ENCODE peak calls at places on chromosomes 7 and 10, in eight cellular contexts. I is WTC11; S is HepG2; Q is CD4-positive, alpha-beta T cell; Y is mucosa of descending colon; L is AG09319; F is HL-60; Z is psoas muscle. A is an unnamed sample.

GRCh38 chr7:2172311-2173183 is 60.2 kb downstream of the MAD1L1 start:
- DNase-seq in I (no peak), S (peak; percentile 76), Q (no peak), Y (no peak), L (peak; percentile 76), F (no peak), Z (no peak), A (no peak)

GRCh38 chr10:127886371-127887051 is 6.2 kb downstream of the CLRN3 start:
- DNase-seq in I (no peak), S (no peak), Q (no peak), Y (no peak), L (no peak), F (no peak), Z (no peak), A (no peak)

GRCh38 chr7:108201766-108202165 is 71.6 kb upstream of the LAMB4 start:
- DNase-seq in I (no peak), S (no peak), Q (no peak), Y (no peak), L (no peak), F (no peak), Z (no peak), A (no peak)

GRCh38 chr10:33521062-33521461 is 186.6 kb upstream of the NRP1 start:
- DNase-seq in I (no peak), S (no peak), Q (no peak), Y (no peak), L (no peak), F (no peak), Z (no peak), A (no peak)

GRCh38 chr7:26157520-26158105 is 5.6 kb downstream of the NFE2L3 start:
- DNase-seq in I (no peak), S (no peak), Q (no peak), Y (no peak), L (no peak), F (no peak), Z (no peak), A (no peak)

GRCh38 chr7:159126496-159127345 is 17.9 kb downstream of the VIPR2 start:
- DNase-seq in I (no peak), S (no peak), Q (no peak), Y (no peak), L (no peak), F (no peak), Z (no peak), A (no peak)

GRCh38 chr10:4241724-4242345 is 456.8 kb upstream of the KLF6 start:
- DNase-seq in I (no peak), S (no peak), Q (no peak), Y (no peak), L (peak; percentile 94), F (no peak), Z (no peak), A (peak; percentile 29)

GRCh38 chr10:91340613-91341362 is 69.4 kb upstream of the HECTD2 start:
- DNase-seq in I (no peak), S (no peak), Q (no peak), Y (no peak), L (peak; percentile 47), F (no peak), Z (peak; percentile 71), A (no peak)

GRCh38 chr10:124529661-124530214 is 68.1 kb downstream of the LHPP start:
- DNase-seq in I (no peak), S (no peak), Q (no peak), Y (no peak), L (no peak), F (no peak), Z (no peak), A (no peak)

GRCh38 chr10:44947356-44948152 is 12.0 kb upstream of the RASSF4 start:
- DNase-seq in I (no peak), S (no peak), Q (no peak), Y (no peak), L (no peak), F (peak; percentile 54), Z (no peak), A (peak; percentile 25)

GRCh38 chr7:21704362-21704761 is 161.5 kb downstream of the DNAH11 start:
- DNase-seq in I (no peak), S (no peak), Q (no peak), Y (no peak), L (no peak), F (no peak), Z (no peak), A (no peak)
- TF ChIP-seq CTCF in I (no peak), S (peak; percentile 33), Q (no peak), Y (no peak), L (no peak), F (no peak), Z (no peak), A (no peak)

DNA sequence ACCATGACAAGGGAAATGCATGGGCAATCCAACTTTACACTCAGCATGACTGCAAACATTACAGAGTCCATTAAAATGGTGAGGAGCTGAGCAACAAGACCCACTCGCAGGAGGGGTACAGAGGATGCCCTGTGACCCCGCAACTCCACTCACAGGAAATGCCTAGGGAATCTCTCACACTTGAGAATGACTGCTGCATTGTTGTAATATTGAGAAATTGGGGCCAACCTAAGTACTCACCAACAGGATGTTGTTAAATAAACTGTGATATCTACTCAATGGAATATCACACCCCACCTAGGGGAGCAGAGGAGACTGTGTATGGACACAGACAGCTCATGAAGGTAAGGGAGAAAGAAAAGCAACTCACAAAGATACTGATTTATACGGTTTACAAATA is 53.4 kb upstream of the CAMK2B start:
- DNase-seq in I (no peak), S (peak; percentile 75), Q (no peak), Y (no peak), L (peak; percentile 23), F (no peak), Z (no peak), A (peak; percentile 45)
- TF ChIP-seq CTCF in I (no peak), S (no peak), Q (no peak), Y (no peak), L (no peak), F (no peak), Z (no peak), A (no peak)

GRCh38 chr7:17971392-17971791 is 31.1 kb upstream of the SNX13 start:
- DNase-seq in I (no peak), S (no peak), Q (no peak), Y (no peak), L (no peak), F (no peak), Z (no peak), A (no peak)
- TF ChIP-seq CTCF in I (no peak), S (no peak), Q (no peak), Y (no peak), L (peak; percentile 16), F (no peak), Z (peak; percentile 12), A (peak; percentile 12)

GRCh38 chr7:47290867-47291266 is 291.0 kb downstream of the TNS3 start:
- DNase-seq in I (no peak), S (no peak), Q (no peak), Y (no peak), L (no peak), F (no peak), Z (no peak), A (no peak)
- TF ChIP-seq CTCF in I (no peak), S (no peak), Q (no peak), Y (no peak), L (no peak), F (no peak), Z (no peak), A (no peak)

GRCh38 chr10:69742928-69743602 is 58.6 kb upstream of the COL13A1 start:
- DNase-seq in I (peak; percentile 79), S (no peak), Q (no peak), Y (no peak), L (no peak), F (no peak), Z (no peak), A (peak; percentile 70)
- TF ChIP-seq CTCF in I (peak; percentile 28), S (peak; percentile 57), Q (no peak), Y (no peak), L (peak; percentile 61), F (peak; percentile 40), Z (no peak), A (peak; percentile 62)

GRCh38 chr10:71714055-71714454 is 5.5 kb downstream of the C10orf105 start:
- DNase-seq in I (no peak), S (no peak), Q (no peak), Y (no peak), L (no peak), F (no peak), Z (no peak), A (no peak)

GRCh38 chr10:71712572-71713134 is 6.9 kb downstream of the C10orf105 start:
- DNase-seq in I (no peak), S (no peak), Q (no peak), Y (no peak), L (no peak), F (peak; percentile 52), Z (no peak), A (no peak)

GRCh38 chr10:71712170-71712569 is 7.4 kb downstream of the C10orf105 start:
- DNase-seq in I (no peak), S (no peak), Q (no peak), Y (no peak), L (no peak), F (no peak), Z (no peak), A (no peak)

GRCh38 chr10:71714592-71714991 is 5.0 kb downstream of the C10orf105 start:
- DNase-seq in I (no peak), S (no peak), Q (no peak), Y (no peak), L (no peak), F (no peak), Z (no peak), A (no peak)

GRCh38 chr10:71713135-71714040 is 6.2 kb downstream of the C10orf105 start:
- DNase-seq in I (no peak), S (no peak), Q (no peak), Y (no peak), L (peak; percentile 83), F (peak; percentile 91), Z (peak; percentile 88), A (peak; percentile 44)
- TF ChIP-seq CTCF in I (no peak), S (no peak), Q (no peak), Y (no peak), L (peak; percentile 46), F (no peak), Z (no peak), A (no peak)

GRCh38 chr7:40763319-40764287 is 628.8 kb downstream of the SUGCT start:
- DNase-seq in I (no peak), S (no peak), Q (no peak), Y (no peak), L (peak; percentile 86), F (no peak), Z (no peak), A (no peak)
- TF ChIP-seq CTCF in I (no peak), S (no peak), Q (no peak), Y (no peak), L (peak; percentile 63), F (no peak), Z (no peak), A (no peak)

DNA sequence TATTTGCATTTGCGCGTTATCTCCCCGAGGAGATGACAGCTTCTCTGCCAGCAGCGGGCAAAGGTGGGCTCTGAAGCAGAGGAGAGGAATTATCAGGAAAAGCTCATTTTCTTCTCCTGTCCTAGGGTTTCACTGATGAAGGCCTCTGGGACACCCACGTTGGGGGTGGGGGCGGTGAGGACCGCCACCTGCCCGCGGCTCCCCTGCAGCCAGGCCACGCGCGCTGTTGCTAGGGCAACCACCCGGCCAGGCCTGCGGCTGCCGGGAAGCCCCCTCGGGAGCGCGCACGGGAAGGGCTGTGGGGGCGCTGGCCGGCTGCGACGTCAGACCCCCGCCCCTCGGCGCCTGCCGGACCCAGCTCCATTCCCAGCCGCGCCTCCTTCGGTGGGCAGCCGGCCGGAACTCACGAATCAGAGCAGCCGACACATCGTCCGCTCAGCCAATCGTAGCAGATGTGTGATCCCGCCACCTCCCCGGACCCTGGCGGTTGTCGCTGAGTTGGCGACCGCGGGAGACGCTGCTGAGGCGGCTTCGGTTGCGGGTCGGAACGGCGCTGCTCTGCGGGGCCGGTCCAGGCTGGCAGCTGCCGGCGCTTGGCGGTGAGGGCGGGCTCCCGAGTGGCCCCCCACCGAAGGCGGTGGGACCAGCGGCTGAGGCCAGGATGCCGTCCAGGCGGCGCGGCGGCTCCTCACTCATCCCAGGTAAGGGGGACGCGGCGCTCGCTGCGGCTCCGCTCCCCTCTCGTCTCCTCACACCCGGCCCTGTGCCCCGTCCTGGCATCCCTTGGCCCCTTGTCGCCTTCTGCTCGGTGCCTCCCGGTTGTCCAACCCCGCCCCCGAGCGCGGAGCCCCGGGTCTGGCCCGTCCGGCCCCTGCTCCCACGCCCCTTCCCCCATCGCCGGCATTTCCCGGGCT is at the start of gene TPST1:
- DNase-seq in I (peak; percentile 95), S (peak; percentile 89), Q (peak; percentile 68), Y (peak; percentile 87), L (peak; percentile 52), F (peak; percentile 57), Z (peak; percentile 83), A (peak; percentile 84)
- TF ChIP-seq CTCF in I (no peak), S (peak; percentile 80), Q (peak; percentile 54), Y (peak; percentile 49), L (peak; percentile 45), F (no peak), Z (peak; percentile 31), A (peak; percentile 37)

A was measured in Calu3.